ENCODE peak calls at places on chromosome 6, in eight cellular contexts. Z, C, N, M, D, B, W and I are unnamed samples.

GRCh38 chr6:33790910-33791309 is 2.0 kb upstream of the LEMD2 start:
- DNase-seq in Z (no peak), C (no peak), N (no peak), M (no peak), D (no peak), B (no peak), W (no peak), I (no peak)

GRCh38 chr6:157264701-157265100 is 58.6 kb downstream of the TMEM242 start:
- DNase-seq in Z (no peak), C (no peak), N (no peak), M (no peak), D (no peak), B (no peak), W (no peak), I (no peak)

GRCh38 chr6:26611599-26611998 is 14.8 kb downstream of the ABT1 start:
- DNase-seq in Z (no peak), C (no peak), N (no peak), M (no peak), D (no peak), B (no peak), W (no peak), I (no peak)

GRCh38 chr6:4358414-4359107 is 223.2 kb upstream of the ECI2 start:
- DNase-seq in Z (peak; percentile 54), C (peak; percentile 98), N (no peak), M (no peak), D (peak; percentile 99), B (no peak), W (peak; percentile 80), I (peak; percentile 98)

GRCh38 chr6:52725530-52726192 is 37.6 kb downstream of the GSTA2 start:
- DNase-seq in Z (no peak), C (no peak), N (no peak), M (no peak), D (peak; percentile 71), B (no peak), W (no peak), I (peak; percentile 4)

GRCh38 chr6:148771212-148771601 is 24.4 kb downstream of the UST start:
- DNase-seq in Z (peak; percentile 78), C (no peak), N (no peak), M (no peak), D (no peak), B (no peak), W (no peak), I (no peak)

GRCh38 chr6:14353798-14354197 is 236.2 kb downstream of the CD83 start:
- DNase-seq in Z (no peak), C (no peak), N (no peak), M (no peak), D (no peak), B (no peak), W (no peak), I (no peak)

GRCh38 chr6:87436435-87436834 is 28.7 kb downstream of the CFAP206 start:
- DNase-seq in Z (no peak), C (peak; percentile 11), N (peak; percentile 37), M (peak; percentile 15), D (peak; percentile 37), B (peak; percentile 17), W (peak; percentile 1), I (peak; percentile 41)

GRCh38 chr6:144897441-144897921 is 612.3 kb downstream of the UTRN start:
- DNase-seq in Z (no peak), C (peak; percentile 94), N (no peak), M (no peak), D (peak; percentile 62), B (no peak), W (no peak), I (peak; percentile 95)

GRCh38 chr6:10720229-10720959 is 2.5 kb upstream of the TMEM14C start:
- DNase-seq in Z (peak; percentile 12), C (no peak), N (peak; percentile 74), M (no peak), D (no peak), B (peak; percentile 23), W (no peak), I (peak; percentile 46)

GRCh38 chr6:156449569-156449968 is 327.6 kb upstream of the ARID1B start:
- DNase-seq in Z (peak; percentile 13), C (no peak), N (no peak), M (no peak), D (no peak), B (no peak), W (no peak), I (no peak)

GRCh38 chr6:137517404-137517803 is 23.2 kb upstream of the OLIG3 start:
- DNase-seq in Z (no peak), C (no peak), N (no peak), M (no peak), D (no peak), B (no peak), W (no peak), I (no peak)

GRCh38 chr6:32954983-32955802 is 2.3 kb upstream of the HLA-DMA start:
- DNase-seq in Z (no peak), C (no peak), N (no peak), M (no peak), D (peak; percentile 54), B (peak; percentile 14), W (no peak), I (no peak)

GRCh38 chr6:17940151-17940791 is 47.2 kb downstream of the KIF13A start:
- DNase-seq in Z (no peak), C (no peak), N (no peak), M (no peak), D (no peak), B (no peak), W (no peak), I (no peak)

GRCh38 chr6:135419162-135419561 is 78.4 kb downstream of the AHI1 start:
- DNase-seq in Z (no peak), C (peak; percentile 26), N (no peak), M (no peak), D (no peak), B (no peak), W (no peak), I (no peak)

GRCh38 chr6:36598739-36599318 is 4.7 kb downstream of the SRSF3 start:
- DNase-seq in Z (no peak), C (no peak), N (no peak), M (no peak), D (no peak), B (no peak), W (no peak), I (no peak)